ENCODE peak calls at places on chromosomes 12 and 14, in nine cellular contexts. G is neuronal stem cell; N is CD8-positive, alpha-beta memory T cell; V is IMR-90; Z is right atrium auricular region; R is sigmoid colon; D is ascending aorta; Y is aorta; X is body of pancreas. A is an unnamed sample.

GRCh38 chr12:94336201-94336915 is 123.3 kb downstream of the CEP83 start:
- DNase-seq in V (peak; percentile 66), D (no peak), X (no peak), Z (no peak), N (no peak), G (no peak), R (no peak), Y (no peak), A (no peak)

GRCh38 chr12:113292091-113292490 is 42.8 kb downstream of the SLC8B1 start:
- DNase-seq in N (no peak), R (no peak), X (no peak), G (no peak), V (peak; percentile 76), Z (no peak), Y (no peak), D (no peak), A (no peak)

GRCh38 chr12:4372653-4373052 is 6.9 kb downstream of the FGF23 start:
- DNase-seq in Y (no peak), R (no peak), V (no peak), D (no peak), N (no peak), G (no peak), Z (no peak), X (no peak), A (no peak)

GRCh38 chr12:113095405-113095804 is 38.9 kb downstream of the DTX1 start:
- DNase-seq in Y (no peak), Z (no peak), X (no peak), V (no peak), R (no peak), N (no peak), D (no peak), G (no peak), A (no peak)

GRCh38 chr12:68349921-68350606 is 17.9 kb upstream of the MDM1 start:
- DNase-seq in D (no peak), N (no peak), Y (no peak), R (no peak), X (no peak), V (no peak), Z (no peak), G (no peak), A (no peak)

GRCh38 chr12:57106021-57106708 is 5.0 kb downstream of the STAT6 start:
- DNase-seq in G (no peak), D (peak; percentile 50), N (no peak), R (no peak), Z (no peak), Y (no peak), V (no peak), X (no peak), A (no peak)

GRCh38 chr12:13661005-13661887 is 320.2 kb downstream of the GRIN2B start:
- DNase-seq in Y (peak; percentile 51), Z (peak; percentile 67), D (peak; percentile 64), N (no peak), X (peak; percentile 58), V (peak; percentile 47), G (peak; percentile 51), R (peak; percentile 67), A (no peak)

GRCh38 chr12:99907210-99907609 is 77.5 kb downstream of the ANKS1B start:
- DNase-seq in G (no peak), X (no peak), Y (no peak), Z (no peak), R (no peak), V (no peak), D (no peak), N (no peak), A (no peak)

GRCh38 chr14:93994919-93995682 is 2.0 kb upstream of the CCDC197 start:
- DNase-seq in N (no peak), Z (peak; percentile 66), X (peak; percentile 77), G (no peak), R (peak; percentile 92), V (peak; percentile 88), D (peak; percentile 96), Y (peak; percentile 89), A (no peak)

GRCh38 chr14:69763761-69764510 is 3.0 kb upstream of the SRSF5 start:
- DNase-seq in G (no peak), X (no peak), V (peak; percentile 44), Z (no peak), D (no peak), N (no peak), R (no peak), Y (no peak), A (no peak)

GRCh38 chr12:33926095-33926494 is 96.2 kb upstream of the ALG10 start:
- DNase-seq in N (no peak), V (no peak), Z (no peak), X (no peak), R (no peak), G (no peak), D (no peak), Y (no peak), A (no peak)

GRCh38 chr12:108620236-108620879 is 13.3 kb downstream of the SELPLG start:
- DNase-seq in G (no peak), N (no peak), V (peak; percentile 63), X (no peak), R (no peak), D (no peak), Y (no peak), Z (no peak), A (no peak)

GRCh38 chr14:95520346-95520745 is 3.9 kb upstream of the SYNE3 start:
- DNase-seq in R (no peak), D (peak; percentile 67), X (no peak), G (no peak), V (no peak), Y (peak; percentile 71), N (no peak), Z (no peak), A (no peak)

GRCh38 chr14:95515523-95516517 is 630 bp downstream of the SYNE3 start:
- DNase-seq in G (peak; percentile 44), V (peak; percentile 45), Y (peak; percentile 90), Z (no peak), X (peak; percentile 68), D (peak; percentile 90), R (peak; percentile 82), N (peak; percentile 79), A (no peak)

GRCh38 chr14:95516554-95517209 is at the start of gene SYNE3:
- DNase-seq in G (no peak), N (peak; percentile 57), Z (no peak), Y (peak; percentile 72), D (no peak), X (peak; percentile 51), V (no peak), R (peak; percentile 77), A (no peak)

GRCh38 chr14:95519699-95520098 is 3.2 kb upstream of the SYNE3 start:
- DNase-seq in Y (peak; percentile 90), D (peak; percentile 95), X (peak; percentile 39), G (no peak), N (peak; percentile 42), R (peak; percentile 90), V (peak; percentile 77), Z (peak; percentile 95), A (peak; percentile 87)

GRCh38 chr14:95518045-95518751 is 1.7 kb upstream of the SYNE3 start:
- DNase-seq in V (peak; percentile 57), X (no peak), Z (no peak), G (no peak), Y (peak; percentile 44), N (no peak), D (peak; percentile 82), R (no peak), A (no peak)
- H3K4me3 ChIP-seq in V (no peak overlapping the region), X (no peak overlapping the region), Z (no peak overlapping the region), G (no peak overlapping the region), Y (no peak overlapping the region), N (no peak overlapping the region), D (no peak overlapping the region), R (no peak overlapping the region), A (no peak overlapping the region)

DNA sequence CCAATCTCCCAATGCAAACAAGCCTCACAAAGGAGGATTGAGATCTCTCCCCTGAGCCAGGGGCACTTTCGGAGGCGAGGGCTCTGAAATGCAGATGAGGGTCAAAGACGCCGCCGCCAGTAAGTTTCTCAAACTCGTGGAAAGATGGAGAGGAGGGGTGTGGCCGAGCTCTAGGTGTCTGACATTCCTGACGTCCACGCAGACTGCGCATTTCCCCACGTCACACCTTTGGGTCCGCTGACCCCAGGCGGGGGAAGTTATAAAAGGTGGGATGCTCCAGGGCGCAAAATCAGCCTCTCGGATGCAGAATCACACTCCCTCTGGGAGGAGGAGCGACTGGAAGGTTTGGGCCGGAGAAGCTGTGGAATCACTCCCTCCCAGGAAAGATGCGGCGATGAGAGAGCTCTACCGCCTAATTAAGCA is 2.1 kb downstream of the COL2A1 start:
- DNase-seq in G (peak; percentile 41), V (no peak), N (no peak), Y (no peak), D (no peak), Z (no peak), X (no peak), R (no peak), A (no peak)
- H3K27me3 ChIP-seq in G (no peaks in the 10 kb centered on the region), V (peaks cover 80% of the 10 kb centered on the region), N (peaks cover 63% of the 10 kb centered on the region), Y (no peaks in the 10 kb centered on the region), D (peaks cover 12% of the 10 kb centered on the region), Z (peaks cover 26% of the 10 kb centered on the region), X (no peaks in the 10 kb centered on the region), R (peaks cover 96% of the 10 kb centered on the region), A (peaks cover 57% of the 10 kb centered on the region)

GRCh38 chr12:117071009-117071408 is 28.2 kb downstream of the TESC start:
- DNase-seq in N (no peak), X (no peak), Y (peak; percentile 6), Z (no peak), V (no peak), G (no peak), D (no peak), R (no peak), A (no peak)
- H3K4me3 ChIP-seq in N (no peak overlapping the region), X (no peak overlapping the region), Y (no peak overlapping the region), Z (no peak overlapping the region), V (no peak overlapping the region), G (no peak overlapping the region), D (no peak overlapping the region), R (no peak overlapping the region), A (no peak overlapping the region)

GRCh38 chr12:131457331-131458047 is 253.4 kb upstream of the SFSWAP start:
- DNase-seq in X (no peak), G (no peak), Z (no peak), D (peak; percentile 50), N (no peak), V (no peak), Y (no peak), R (no peak), A (no peak)

GRCh38 chr12:131458048-131458374 is 252.9 kb upstream of the SFSWAP start:
- DNase-seq in R (no peak), D (no peak), Z (no peak), X (no peak), G (no peak), V (no peak), Y (no peak), N (no peak), A (no peak)

GRCh38 chr12:131455581-131456110 is 255.2 kb upstream of the SFSWAP start:
- DNase-seq in Y (no peak), N (no peak), V (no peak), G (no peak), X (no peak), D (peak; percentile 59), R (no peak), Z (no peak), A (no peak)

GRCh38 chr12:131456301-131457027 is 254.4 kb upstream of the SFSWAP start:
- DNase-seq in N (no peak), R (no peak), X (no peak), G (no peak), Y (no peak), Z (no peak), D (peak; percentile 48), V (no peak), A (no peak)

DNA sequence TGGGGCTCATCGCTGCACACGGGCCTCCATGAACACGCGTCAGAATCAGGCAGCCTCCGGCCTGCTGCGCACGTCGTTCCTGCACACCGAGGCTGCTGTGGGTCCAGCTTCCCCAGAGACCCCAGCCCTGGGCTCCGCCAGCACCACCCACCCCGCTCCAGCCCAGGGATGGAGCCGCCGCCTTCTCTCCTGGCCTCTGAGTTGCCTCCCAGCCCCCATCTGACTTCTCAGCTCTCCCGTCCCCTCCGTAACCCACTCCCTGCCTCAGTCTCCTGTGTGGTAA is 253.9 kb upstream of the SFSWAP start:
- DNase-seq in G (no peak), Y (no peak), D (no peak), X (no peak), Z (no peak), V (no peak), N (no peak), R (no peak), A (no peak)
- H3K27me3 ChIP-seq in G (no peaks in the 10 kb centered on the region), Y (no peaks in the 10 kb centered on the region), D (no peaks in the 10 kb centered on the region), X (no peaks in the 10 kb centered on the region), Z (no peaks in the 10 kb centered on the region), V (no peaks in the 10 kb centered on the region), N (no peaks in the 10 kb centered on the region), R (peaks cover 41% of the 10 kb centered on the region), A (peaks cover 29% of the 10 kb centered on the region)

A was measured in RWPE2.